ENCODE peak calls at places on chromosomes 16 and 17, in seven cellular contexts. One of them, this sample, is unnamed.

GRCh38 chr16:23303685-23304084 is 1.6 kb downstream of the SCNN1B start:
- DNase-seq in stimulated activated CD4-positive, alpha-beta T cell treated with anti-CD3 and anti-CD28 coated beads, Interleukin-4, amount 100 ng/mL, for 4 hours: no peak
- DNase-seq in iris pigment epithelial cell: no peak
- DNase-seq in MCF 10A: no peak
- DNase-seq in NCI-H1092: no peak
- DNase-seq in NCI-H2171 treated with DMSO at 0.1 percent for 48 hours: no peak
- DNase-seq in NB4: no peak
- DNase-seq in this sample: no peak

GRCh38 chr16:61654962-61655361 is 381.3 kb downstream of the CDH8 start:
- DNase-seq in MCF 10A: no peak
- DNase-seq in NB4: no peak
- DNase-seq in NCI-H1092: no peak
- DNase-seq in iris pigment epithelial cell: no peak
- DNase-seq in NCI-H2171 treated with DMSO at 0.1 percent for 48 hours: no peak
- DNase-seq in stimulated activated CD4-positive, alpha-beta T cell treated with anti-CD3 and anti-CD28 coated beads, Interleukin-4, amount 100 ng/mL, for 4 hours: no peak
- DNase-seq in this sample: no peak

GRCh38 chr17:31830971-31831755 is 27.9 kb downstream of the COPRS start:
- DNase-seq in NCI-H1092: no peak
- DNase-seq in stimulated activated CD4-positive, alpha-beta T cell treated with anti-CD3 and anti-CD28 coated beads, Interleukin-4, amount 100 ng/mL, for 4 hours: no peak
- DNase-seq in NB4: peak; percentile 31
- DNase-seq in MCF 10A: no peak
- DNase-seq in NCI-H2171 treated with DMSO at 0.1 percent for 48 hours: no peak
- DNase-seq in iris pigment epithelial cell: peak; percentile 66
- DNase-seq in this sample: no peak

GRCh38 chr17:75814900-75815373 is 29.3 kb downstream of the UNC13D start:
- DNase-seq in NCI-H1092: no peak
- DNase-seq in stimulated activated CD4-positive, alpha-beta T cell treated with anti-CD3 and anti-CD28 coated beads, Interleukin-4, amount 100 ng/mL, for 4 hours: no peak
- DNase-seq in NCI-H2171 treated with DMSO at 0.1 percent for 48 hours: no peak
- DNase-seq in NB4: no peak
- DNase-seq in iris pigment epithelial cell: peak; percentile 85
- DNase-seq in MCF 10A: peak; percentile 81
- DNase-seq in this sample: no peak

GRCh38 chr16:85017151-85017550 is 5.8 kb upstream of the ZDHHC7 start:
- DNase-seq in iris pigment epithelial cell: peak; percentile 65
- DNase-seq in NCI-H1092: no peak
- DNase-seq in MCF 10A: no peak
- DNase-seq in stimulated activated CD4-positive, alpha-beta T cell treated with anti-CD3 and anti-CD28 coated beads, Interleukin-4, amount 100 ng/mL, for 4 hours: no peak
- DNase-seq in NB4: peak; percentile 93
- DNase-seq in NCI-H2171 treated with DMSO at 0.1 percent for 48 hours: no peak
- DNase-seq in this sample: no peak

GRCh38 chr16:54281535-54282201 is 4.9 kb downstream of the IRX3 start:
- DNase-seq in NCI-H1092: no peak
- DNase-seq in NB4: peak; percentile 33
- DNase-seq in iris pigment epithelial cell: no peak
- DNase-seq in stimulated activated CD4-positive, alpha-beta T cell treated with anti-CD3 and anti-CD28 coated beads, Interleukin-4, amount 100 ng/mL, for 4 hours: no peak
- DNase-seq in NCI-H2171 treated with DMSO at 0.1 percent for 48 hours: no peak
- DNase-seq in MCF 10A: no peak
- DNase-seq in this sample: no peak

GRCh38 chr16:27169511-27170071 is 33.7 kb upstream of the KDM8 start:
- DNase-seq in iris pigment epithelial cell: peak; percentile 92
- DNase-seq in MCF 10A: peak; percentile 23
- DNase-seq in NCI-H1092: peak; percentile 27
- DNase-seq in NB4: peak; percentile 82
- DNase-seq in NCI-H2171 treated with DMSO at 0.1 percent for 48 hours: peak; percentile 79
- DNase-seq in stimulated activated CD4-positive, alpha-beta T cell treated with anti-CD3 and anti-CD28 coated beads, Interleukin-4, amount 100 ng/mL, for 4 hours: peak; percentile 62
- DNase-seq in this sample: peak; percentile 32

GRCh38 chr16:1258218-1258587 is 2.3 kb downstream of the TPSD1 start:
- DNase-seq in NCI-H2171 treated with DMSO at 0.1 percent for 48 hours: no peak
- DNase-seq in stimulated activated CD4-positive, alpha-beta T cell treated with anti-CD3 and anti-CD28 coated beads, Interleukin-4, amount 100 ng/mL, for 4 hours: no peak
- DNase-seq in iris pigment epithelial cell: no peak
- DNase-seq in MCF 10A: no peak
- DNase-seq in NCI-H1092: no peak
- DNase-seq in NB4: no peak
- DNase-seq in this sample: no peak

GRCh38 chr16:58222532-58223316 is 24.8 kb upstream of the CSNK2A2 start:
- DNase-seq in MCF 10A: peak; percentile 45
- DNase-seq in iris pigment epithelial cell: peak; percentile 38
- DNase-seq in NCI-H1092: no peak
- DNase-seq in NB4: no peak
- DNase-seq in NCI-H2171 treated with DMSO at 0.1 percent for 48 hours: no peak
- DNase-seq in stimulated activated CD4-positive, alpha-beta T cell treated with anti-CD3 and anti-CD28 coated beads, Interleukin-4, amount 100 ng/mL, for 4 hours: no peak
- DNase-seq in this sample: no peak

GRCh38 chr17:69179227-69179952 is 37.7 kb upstream of the ABCA6 start:
- DNase-seq in NCI-H1092: no peak
- DNase-seq in NB4: peak; percentile 15
- DNase-seq in stimulated activated CD4-positive, alpha-beta T cell treated with anti-CD3 and anti-CD28 coated beads, Interleukin-4, amount 100 ng/mL, for 4 hours: no peak
- DNase-seq in iris pigment epithelial cell: peak; percentile 82
- DNase-seq in MCF 10A: peak; percentile 60
- DNase-seq in NCI-H2171 treated with DMSO at 0.1 percent for 48 hours: no peak
- DNase-seq in this sample: no peak

GRCh38 chr17:1227917-1228751 is 42.1 kb upstream of the BHLHA9 start:
- DNase-seq in stimulated activated CD4-positive, alpha-beta T cell treated with anti-CD3 and anti-CD28 coated beads, Interleukin-4, amount 100 ng/mL, for 4 hours: no peak
- DNase-seq in MCF 10A: no peak
- DNase-seq in NB4: peak; percentile 59
- DNase-seq in iris pigment epithelial cell: peak; percentile 14
- DNase-seq in NCI-H1092: peak; percentile 7
- DNase-seq in NCI-H2171 treated with DMSO at 0.1 percent for 48 hours: no peak
- DNase-seq in this sample: peak; percentile 55

This sample was measured in stimulated activated naive B cell treated with anti-CD40 and anti-IgM and Interleukin-4, amounts not matched to agents 10 μg/mL and 1 μg/mL and 100 μg/mL, for 72 hours.